ENCODE peak calls at places on chromosomes 3 and 15, in four cellular contexts. W is cardiac fibroblast, O is AG10803, Q is psoas muscle. G is an unnamed sample.
A peak's percentile ranks its signal among the peaks of the same experiment; 100 is the strongest.

GRCh38 chr3:179897241-179897640 is 139.5 kb downstream of the PEX5L start:
- DNase-seq in W (no peak), O (no peak), Q (no peak), G (no peak)

GRCh38 chr15:100727291-100727851 is 125.0 kb downstream of the ASB7 start:
- DNase-seq in W (peak; percentile 61), O (no peak), Q (no peak), G (peak; percentile 70)

GRCh38 chr15:37086521-37086920 is 13.8 kb downstream of the MEIS2 start:
- DNase-seq in W (no peak), O (no peak), Q (no peak), G (no peak)

GRCh38 chr3:98994128-98994762 is 92.8 kb upstream of the DCBLD2 start:
- DNase-seq in W (peak; percentile 84), O (peak; percentile 70), Q (no peak), G (peak; percentile 76)

GRCh38 chr3:190172751-190173150 is 52.1 kb upstream of the P3H2 start:
- DNase-seq in W (no peak), O (peak; percentile 11), Q (no peak), G (no peak)

GRCh38 chr15:63256433-63256884 is 20.9 kb upstream of the APH1B start:
- DNase-seq in W (peak; percentile 79), O (peak; percentile 86), Q (no peak), G (peak; percentile 89)

GRCh38 chr15:56356616-56357015 is 8.6 kb upstream of the TEX9 start:
- DNase-seq in W (peak; percentile 11), O (peak; percentile 58), Q (no peak), G (no peak)

GRCh38 chr3:152937234-152937633 is 102.3 kb downstream of the P2RY1 start:
- DNase-seq in W (peak; percentile 25), O (no peak), Q (no peak), G (no peak)

GRCh38 chr15:61227269-61228024 is 1.7 kb downstream of the RORA start:
- DNase-seq in W (peak; percentile 50), O (peak; percentile 73), Q (peak; percentile 57), G (peak; percentile 30)

GRCh38 chr3:44355634-44356033 is 17.1 kb downstream of the TCAIM start:
- DNase-seq in W (peak; percentile 89), O (peak; percentile 82), Q (no peak), G (peak; percentile 95)

GRCh38 chr15:43270676-43271306 is 4.1 kb upstream of the TGM5 start:
- DNase-seq in W (no peak), O (no peak), Q (no peak), G (no peak)

GRCh38 chr15:25179673-25180511 is 225.1 kb downstream of the SNRPN start:
- DNase-seq in W (no peak), O (no peak), Q (peak; percentile 8), G (no peak)

GRCh38 chr3:50519471-50520089 is 16.1 kb upstream of the CACNA2D2 start:
- DNase-seq in W (peak; percentile 45), O (peak; percentile 25), Q (peak; percentile 73), G (peak; percentile 44)

GRCh38 chr3:50515565-50516047 is 12.2 kb upstream of the CACNA2D2 start:
- DNase-seq in W (peak; percentile 18), O (no peak), Q (peak; percentile 71), G (no peak)

GRCh38 chr3:50517721-50518206 is 14.3 kb upstream of the CACNA2D2 start:
- DNase-seq in W (no peak), O (no peak), Q (no peak), G (no peak)

GRCh38 chr3:50518441-50518840 is 15.0 kb upstream of the CACNA2D2 start:
- DNase-seq in W (no peak), O (no peak), Q (no peak), G (no peak)

GRCh38 chr3:50516048-50516871 is 12.8 kb upstream of the CACNA2D2 start:
- DNase-seq in W (peak; percentile 27), O (no peak), Q (peak; percentile 79), G (peak; percentile 21)
- H3K4me3 ChIP-seq in W (no peak overlapping the region), O (no peak overlapping the region), Q (peak overlapping the region; percentile 15), G (no peak overlapping the region)

GRCh38 chr15:98853593-98854420 is 153.8 kb downstream of the PGPEP1L start:
- DNase-seq in W (peak; percentile 53), O (peak; percentile 33), Q (peak; percentile 52), G (peak; percentile 55)
- H3K4me3 ChIP-seq in W (peak overlapping the region; percentile 15), O (peak overlapping the region; percentile 69), Q (peak overlapping the region; percentile 69), G (peak overlapping the region; percentile 67)

GRCh38 chr3:127226946-127227842 is 34.3 kb downstream of the PRR23E start:
- DNase-seq in W (no peak), O (peak; percentile 34), Q (peak; percentile 68), G (no peak)
- H3K4me3 ChIP-seq in W (no peak overlapping the region), O (peak overlapping the region; percentile 45), Q (no peak overlapping the region), G (no peak overlapping the region)

DNA sequence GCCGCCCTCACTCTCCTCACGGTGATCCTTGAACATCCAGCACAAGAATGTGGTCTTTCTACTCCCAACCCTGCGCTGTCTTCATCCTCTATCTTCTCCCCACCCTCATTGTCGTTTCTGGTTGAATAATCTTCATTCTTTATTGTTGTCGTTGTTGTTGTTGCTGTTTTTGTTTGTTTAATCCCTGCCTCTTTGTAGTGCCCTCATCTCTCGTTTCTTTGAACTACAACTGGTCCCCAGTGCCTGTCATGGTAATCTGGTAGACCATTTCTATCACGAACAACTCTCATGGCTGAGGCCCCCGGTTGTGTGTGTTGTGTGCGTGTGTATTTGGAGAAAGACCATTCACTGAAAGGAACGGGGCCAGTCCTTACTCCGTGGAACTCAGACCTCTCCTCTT is 1.3 kb upstream of the MYO5A start:
- DNase-seq in W (no peak), O (no peak), Q (no peak), G (no peak)
- H3K4me3 ChIP-seq in W (no peak overlapping the region), O (no peak overlapping the region), Q (peak overlapping the region; percentile 94), G (no peak overlapping the region)

DNA sequence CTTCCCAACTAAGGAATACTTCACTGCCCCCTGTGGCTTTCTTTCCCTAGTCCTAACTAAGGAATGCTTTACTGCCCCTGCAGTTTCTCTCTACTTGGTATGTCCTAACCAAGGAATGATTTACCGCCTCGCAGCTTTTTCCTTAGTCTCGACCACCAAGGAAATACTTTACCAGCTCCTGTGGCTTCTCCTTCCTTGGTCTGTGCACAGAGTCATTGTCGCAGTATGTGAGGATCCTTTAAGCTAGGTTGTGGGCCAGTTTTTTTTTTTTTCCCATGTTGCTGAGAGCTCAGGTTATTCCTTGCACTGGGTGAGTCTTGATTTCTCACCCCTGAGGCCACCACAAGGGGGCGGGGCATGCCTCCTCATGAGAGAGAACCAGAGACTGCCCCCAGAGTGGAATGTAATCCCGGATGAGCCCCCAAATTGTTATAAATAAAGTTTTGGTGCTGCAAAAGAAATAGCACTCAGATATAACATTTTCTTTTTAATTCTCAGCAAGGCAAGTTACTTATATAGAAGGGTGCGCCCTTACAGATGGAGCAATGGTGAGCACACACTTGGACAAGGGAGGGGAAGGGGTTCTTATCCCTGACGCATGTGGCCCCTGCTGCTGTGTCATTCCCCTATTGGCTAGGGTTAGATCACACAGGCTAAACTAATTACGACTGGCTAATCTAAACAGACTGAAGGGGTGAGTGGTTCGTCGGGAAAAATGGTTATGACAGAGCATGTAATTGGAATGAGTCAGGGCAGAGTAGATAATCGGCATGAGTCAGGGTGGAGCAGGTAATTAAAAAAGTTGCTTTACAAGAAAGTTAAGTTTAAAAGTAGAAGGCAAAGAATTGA is 27.0 kb downstream of the NDUFB4 start:
- DNase-seq in W (peak; percentile 31), O (peak; percentile 36), Q (no peak), G (peak; percentile 32)
- H3K4me3 ChIP-seq in W (no peak overlapping the region), O (no peak overlapping the region), Q (no peak overlapping the region), G (no peak overlapping the region)

G was measured in fibroblast of villous mesenchyme.